ENCODE peak calls at places on chromosomes 5 and 9, in ten cellular contexts. K is naive thymus-derived CD4-positive, alpha-beta T cell; V is Peyer's patch; H is OCI-LY7; B is brain microvascular endothelial cell; T is fibroblast of the aortic adventitia; N is BJ; I is WERI-Rb-1; C is cardiac fibroblast; S is AG04449. P is an unnamed sample.
A peak's percentile ranks its signal among the peaks of the same experiment; 100 is the strongest.

GRCh38 chr5:115166744-115167393 is 2.8 kb downstream of the TRIM36 start:
- DNase-seq in K (no peak), V (no peak), H (no peak), B (no peak), T (no peak), N (no peak), I (no peak), C (no peak), S (no peak), P (no peak)

GRCh38 chr9:104233366-104233765 is 139.3 kb downstream of the SMC2 start:
- DNase-seq in K (no peak), V (no peak), H (no peak), B (no peak), T (no peak), N (no peak), I (no peak), C (no peak), S (no peak), P (no peak)

GRCh38 chr9:18504707-18505106 is 30.8 kb downstream of the ADAMTSL1 start:
- DNase-seq in K (no peak), V (no peak), H (no peak), B (no peak), T (no peak), N (no peak), I (no peak), C (no peak), S (no peak), P (no peak)

GRCh38 chr9:110575169-110575568 is 4.4 kb downstream of the SVEP1 start:
- DNase-seq in K (no peak), V (no peak), H (no peak), B (no peak), T (peak; percentile 46), N (no peak), I (no peak), C (peak; percentile 49), S (no peak), P (no peak)

GRCh38 chr5:168425997-168426863 is 60.0 kb upstream of the RARS1 start:
- DNase-seq in K (no peak), V (no peak), H (no peak), B (no peak), T (no peak), N (no peak), I (peak; percentile 88), C (no peak), S (no peak), P (no peak)

GRCh38 chr9:96048954-96049831 is 173.7 kb downstream of the ERCC6L2 start:
- DNase-seq in K (no peak), V (no peak), H (no peak), B (no peak), T (no peak), N (no peak), I (no peak), C (no peak), S (no peak), P (peak; percentile 97)

GRCh38 chr5:144028058-144028457 is 142.4 kb downstream of the YIPF5 start:
- DNase-seq in K (no peak), V (no peak), H (no peak), B (peak; percentile 22), T (peak; percentile 90), N (peak; percentile 65), I (no peak), C (peak; percentile 86), S (peak; percentile 47), P (no peak)

GRCh38 chr5:140251527-140251973 is 51.4 kb downstream of the PFDN1 start:
- DNase-seq in K (peak; percentile 35), V (no peak), H (peak; percentile 64), B (peak; percentile 97), T (peak; percentile 74), N (peak; percentile 84), I (no peak), C (peak; percentile 62), S (peak; percentile 84), P (no peak)

GRCh38 chr9:109336409-109336808 is 15.6 kb upstream of the EPB41L4B start:
- DNase-seq in K (no peak), V (no peak), H (no peak), B (no peak), T (no peak), N (no peak), I (no peak), C (no peak), S (no peak), P (no peak)

GRCh38 chr9:129755151-129755550 is 2.3 kb upstream of the PTGES start:
- DNase-seq in K (no peak), V (no peak), H (no peak), B (no peak), T (no peak), N (no peak), I (no peak), C (no peak), S (no peak), P (no peak)

GRCh38 chr9:129750010-129750409 is 2.8 kb downstream of the PTGES start:
- DNase-seq in K (no peak), V (no peak), H (no peak), B (peak; percentile 33), T (peak; percentile 31), N (peak; percentile 72), I (no peak), C (peak; percentile 46), S (no peak), P (no peak)

GRCh38 chr9:129752915-129753724 is at the start of gene PTGES:
- DNase-seq in K (peak; percentile 50), V (peak; percentile 79), H (no peak), B (peak; percentile 89), T (peak; percentile 75), N (peak; percentile 50), I (peak; percentile 94), C (peak; percentile 90), S (no peak), P (peak; percentile 49)

GRCh38 chr9:129749575-129749974 is 3.3 kb downstream of the PTGES start:
- DNase-seq in K (no peak), V (no peak), H (no peak), B (no peak), T (no peak), N (no peak), I (no peak), C (no peak), S (no peak), P (no peak)

DNA sequence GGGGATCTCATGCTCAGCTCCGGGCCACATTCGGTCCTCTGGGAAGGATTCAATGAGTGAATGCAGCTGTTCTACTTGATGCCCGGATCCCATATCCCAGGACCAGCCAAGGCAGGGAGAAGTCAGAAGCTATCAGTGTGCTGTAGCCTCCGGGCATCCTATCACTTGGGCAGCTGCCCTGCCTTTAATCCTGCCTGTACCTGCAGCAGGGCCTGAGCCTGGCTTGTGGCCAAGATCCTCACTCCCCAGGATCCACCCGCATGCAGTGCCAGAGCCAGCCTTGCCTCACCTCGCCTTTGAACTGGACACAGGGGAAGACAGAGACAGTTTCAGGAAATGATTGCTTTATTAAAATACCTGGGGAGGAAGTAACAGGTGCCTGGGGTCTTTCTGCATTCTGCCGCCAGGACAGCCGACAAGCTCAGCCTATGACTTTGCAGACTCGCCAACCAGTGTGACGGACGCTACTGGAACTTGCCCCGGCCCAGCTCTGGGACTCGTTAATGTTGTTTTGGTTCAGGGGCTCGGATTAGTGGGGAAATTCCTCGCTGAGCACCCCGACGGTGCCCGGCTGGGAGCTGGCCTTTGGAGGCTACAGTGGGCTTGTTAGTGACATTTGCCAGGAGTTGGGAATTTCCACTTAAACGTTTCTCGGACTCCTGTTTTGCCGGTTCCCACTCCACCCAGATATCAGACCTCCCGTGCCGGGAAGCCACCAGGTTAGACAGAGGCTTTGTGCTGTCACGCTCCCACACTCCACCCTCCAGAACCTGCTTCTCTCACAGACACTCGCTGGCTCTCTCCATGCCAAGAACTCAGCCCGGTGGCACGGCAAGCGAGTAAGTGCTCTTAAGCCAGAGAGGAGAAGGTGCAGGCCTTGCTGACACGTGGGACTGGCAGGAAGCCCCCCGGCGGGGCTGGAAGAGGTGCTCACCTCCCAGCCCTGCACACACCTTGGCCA is 721 bp downstream of the PTGES start:
- DNase-seq in K (no peak), V (peak; percentile 63), H (no peak), B (no peak), T (peak; percentile 45), N (no peak), I (no peak), C (no peak), S (no peak), P (peak; percentile 44)
- H3K4me3 ChIP-seq in K (no peak overlapping the region), V (peak overlapping the region; percentile 15), H (no peak overlapping the region), B (peak overlapping the region; percentile 57), T (peak overlapping the region; percentile 63), N (peak overlapping the region; percentile 43), I (peak overlapping the region; percentile 22), C (peak overlapping the region; percentile 54), S (peak overlapping the region; percentile 63), P (no peak overlapping the region)

GRCh38 chr9:124263158-124263557 is 5.4 kb downstream of the NEK6 start:
- DNase-seq in K (no peak), V (no peak), H (no peak), B (no peak), T (no peak), N (no peak), I (no peak), C (no peak), S (no peak), P (no peak)

GRCh38 chr9:124261787-124262595 is 4.2 kb downstream of the NEK6 start:
- DNase-seq in K (no peak), V (no peak), H (no peak), B (no peak), T (peak; percentile 64), N (no peak), I (no peak), C (no peak), S (no peak), P (no peak)

GRCh38 chr9:124263800-124264426 is 6.2 kb downstream of the NEK6 start:
- DNase-seq in K (no peak), V (no peak), H (no peak), B (no peak), T (no peak), N (no peak), I (no peak), C (no peak), S (no peak), P (peak; percentile 50)

GRCh38 chr9:124260769-124261603 is 3.2 kb downstream of the NEK6 start:
- DNase-seq in K (no peak), V (peak; percentile 77), H (peak; percentile 33), B (no peak), T (peak; percentile 82), N (no peak), I (no peak), C (peak; percentile 86), S (no peak), P (peak; percentile 55)

GRCh38 chr9:124262596-124263045 is 4.9 kb downstream of the NEK6 start:
- DNase-seq in K (no peak), V (no peak), H (no peak), B (no peak), T (peak; percentile 41), N (no peak), I (no peak), C (no peak), S (no peak), P (no peak)
- H3K4me3 ChIP-seq in K (no peak overlapping the region), V (no peak overlapping the region), H (no peak overlapping the region), B (no peak overlapping the region), T (peak overlapping the region; percentile 46), N (no peak overlapping the region), I (no peak overlapping the region), C (no peak overlapping the region), S (peak overlapping the region; percentile 33), P (no peak overlapping the region)

GRCh38 chr5:150144211-150144801 is 11.3 kb downstream of the PDGFRB start:
- DNase-seq in K (no peak), V (no peak), H (no peak), B (peak; percentile 89), T (peak; percentile 96), N (no peak), I (no peak), C (peak; percentile 96), S (no peak), P (no peak)
- H3K4me3 ChIP-seq in K (no peak overlapping the region), V (no peak overlapping the region), H (no peak overlapping the region), B (peak overlapping the region; percentile 3), T (peak overlapping the region; percentile 41), N (peak overlapping the region; percentile 8), I (no peak overlapping the region), C (peak overlapping the region; percentile 32), S (peak overlapping the region; percentile 23), P (no peak overlapping the region)

GRCh38 chr9:13444696-13445095 is 165.2 kb upstream of the MPDZ start:
- DNase-seq in K (no peak), V (no peak), H (no peak), B (no peak), T (peak; percentile 62), N (no peak), I (no peak), C (no peak), S (no peak), P (no peak)
- H3K4me3 ChIP-seq in K (no peak overlapping the region), V (no peak overlapping the region), H (no peak overlapping the region), B (no peak overlapping the region), T (no peak overlapping the region), N (no peak overlapping the region), I (no peak overlapping the region), C (no peak overlapping the region), S (no peak overlapping the region), P (no peak overlapping the region)